ENCODE peak calls at places on chromosome 4, in seven cellular contexts. One of them, this sample, is unnamed.

GRCh38 chr4:172851534-172851933 is 317.1 kb upstream of the GALNT7 start:
- DNase-seq in HCT116: no peak
- DNase-seq in H1: no peak
- DNase-seq in H9: no peak
- DNase-seq in SK-N-SH: no peak
- DNase-seq in MM.1S: no peak
- DNase-seq in GM23248: peak; percentile 58
- DNase-seq in this sample: no peak

GRCh38 chr4:54783402-54784110 is 125.8 kb downstream of the KIT start:
- DNase-seq in H1: no peak
- DNase-seq in MM.1S: no peak
- DNase-seq in HCT116: no peak
- DNase-seq in GM23248: peak; percentile 27
- DNase-seq in SK-N-SH: no peak
- DNase-seq in H9: no peak
- DNase-seq in this sample: no peak

GRCh38 chr4:110088670-110089069 is 109.7 kb downstream of the ELOVL6 start:
- DNase-seq in HCT116: peak; percentile 48
- DNase-seq in SK-N-SH: no peak
- DNase-seq in GM23248: peak; percentile 62
- DNase-seq in H1: no peak
- DNase-seq in MM.1S: peak; percentile 32
- DNase-seq in H9: no peak
- DNase-seq in this sample: peak; percentile 55

GRCh38 chr4:13403833-13404232 is 80.3 kb downstream of the RAB28 start:
- DNase-seq in H1: no peak
- DNase-seq in H9: no peak
- DNase-seq in MM.1S: no peak
- DNase-seq in HCT116: no peak
- DNase-seq in GM23248: peak; percentile 5
- DNase-seq in SK-N-SH: no peak
- DNase-seq in this sample: no peak

GRCh38 chr4:54784188-54784671 is 126.5 kb downstream of the KIT start:
- DNase-seq in H9: no peak
- DNase-seq in SK-N-SH: no peak
- DNase-seq in MM.1S: no peak
- DNase-seq in GM23248: peak; percentile 96
- DNase-seq in HCT116: no peak
- DNase-seq in H1: no peak
- DNase-seq in this sample: no peak

GRCh38 chr4:122662701-122663100 is 41.8 kb upstream of the IL21 start:
- DNase-seq in GM23248: no peak
- DNase-seq in H9: peak; percentile 34
- DNase-seq in SK-N-SH: no peak
- DNase-seq in MM.1S: no peak
- DNase-seq in HCT116: no peak
- DNase-seq in H1: no peak
- DNase-seq in this sample: no peak

GRCh38 chr4:99968330-99968729 is 18.3 kb upstream of the H2AZ1 start:
- DNase-seq in GM23248: peak; percentile 80
- DNase-seq in H9: no peak
- DNase-seq in MM.1S: no peak
- DNase-seq in H1: no peak
- DNase-seq in HCT116: no peak
- DNase-seq in SK-N-SH: no peak
- DNase-seq in this sample: no peak

GRCh38 chr4:183987987-183988392 is 82.9 kb downstream of the STOX2 start:
- DNase-seq in H9: peak; percentile 69
- DNase-seq in H1: no peak
- DNase-seq in GM23248: peak; percentile 95
- DNase-seq in HCT116: peak; percentile 68
- DNase-seq in MM.1S: no peak
- DNase-seq in SK-N-SH: peak; percentile 54
- DNase-seq in this sample: no peak

GRCh38 chr4:38935391-38936073 is 67.9 kb downstream of the FAM114A1 start:
- DNase-seq in MM.1S: no peak
- DNase-seq in H1: no peak
- DNase-seq in GM23248: no peak
- DNase-seq in H9: no peak
- DNase-seq in SK-N-SH: no peak
- DNase-seq in HCT116: no peak
- DNase-seq in this sample: no peak

DNA sequence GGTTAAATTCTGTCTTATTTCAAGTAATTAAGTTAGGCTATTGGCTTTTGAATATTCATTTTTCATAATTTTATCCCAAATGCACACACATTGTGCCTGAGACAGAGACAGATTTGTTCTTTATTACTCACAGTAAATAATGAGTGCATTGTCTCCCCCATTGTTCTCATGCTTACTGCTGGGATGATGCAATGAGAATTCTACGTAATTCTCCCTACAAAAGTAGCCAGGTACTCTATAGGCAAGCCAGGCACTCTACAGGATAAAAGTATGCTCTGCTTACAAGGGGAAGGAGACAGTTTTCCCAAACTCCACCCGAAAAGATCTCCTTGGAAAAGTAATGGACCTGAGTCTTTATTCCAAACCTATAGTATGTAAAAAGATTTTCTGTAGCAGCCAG is 1890.7 kb upstream of the PCDH10 start:
- DNase-seq in H1: no peak
- DNase-seq in GM23248: no peak
- DNase-seq in H9: no peak
- DNase-seq in MM.1S: no peak
- DNase-seq in HCT116: no peak
- DNase-seq in SK-N-SH: no peak
- DNase-seq in this sample: no peak
- H2AFZ ChIP-seq in H1: peak overlapping the region; percentile 14
- H2AFZ ChIP-seq in GM23248: no peak overlapping the region
- H2AFZ ChIP-seq in H9: no peak overlapping the region
- H2AFZ ChIP-seq in MM.1S: no peak overlapping the region
- H2AFZ ChIP-seq in HCT116: no peak overlapping the region
- H2AFZ ChIP-seq in SK-N-SH: no peak overlapping the region
- H2AFZ ChIP-seq in this sample: no peak overlapping the region

GRCh38 chr4:88451205-88451604 is 5.7 kb upstream of the HERC5 start:
- DNase-seq in SK-N-SH: no peak
- DNase-seq in H9: no peak
- DNase-seq in HCT116: no peak
- DNase-seq in H1: no peak
- DNase-seq in MM.1S: no peak
- DNase-seq in GM23248: no peak
- DNase-seq in this sample: no peak

GRCh38 chr4:88452941-88453340 is 4.0 kb upstream of the HERC5 start:
- DNase-seq in H9: no peak
- DNase-seq in SK-N-SH: no peak
- DNase-seq in GM23248: no peak
- DNase-seq in HCT116: no peak
- DNase-seq in H1: no peak
- DNase-seq in MM.1S: no peak
- DNase-seq in this sample: no peak

GRCh38 chr4:88457307-88458090 is 580 bp downstream of the HERC5 start:
- DNase-seq in SK-N-SH: peak; percentile 74
- DNase-seq in MM.1S: peak; percentile 57
- DNase-seq in HCT116: peak; percentile 6
- DNase-seq in H1: no peak
- DNase-seq in H9: peak; percentile 64
- DNase-seq in GM23248: peak; percentile 65
- DNase-seq in this sample: peak; percentile 43

GRCh38 chr4:88458091-88458740 is 1.3 kb downstream of the HERC5 start:
- DNase-seq in GM23248: no peak
- DNase-seq in HCT116: no peak
- DNase-seq in H1: no peak
- DNase-seq in SK-N-SH: no peak
- DNase-seq in H9: no peak
- DNase-seq in MM.1S: no peak
- DNase-seq in this sample: no peak

GRCh38 chr4:88456757-88457306 is at the start of gene HERC5:
- DNase-seq in H1: peak; percentile 87
- DNase-seq in MM.1S: peak; percentile 97
- DNase-seq in H9: peak; percentile 97
- DNase-seq in HCT116: peak; percentile 85
- DNase-seq in GM23248: peak; percentile 92
- DNase-seq in SK-N-SH: peak; percentile 93
- DNase-seq in this sample: peak; percentile 86
- H3K9ac ChIP-seq in H1: peak within 1 kb of the TSS; percentile 40
- H3K9ac ChIP-seq in MM.1S: peak within 1 kb of the TSS; percentile 72
- H3K9ac ChIP-seq in H9: no peak within 1 kb of the TSS
- H3K9ac ChIP-seq in HCT116: peak within 1 kb of the TSS; percentile 56
- H3K9ac ChIP-seq in GM23248: peak within 1 kb of the TSS; percentile 33
- H3K9ac ChIP-seq in SK-N-SH: no peak within 1 kb of the TSS
- H3K9ac ChIP-seq in this sample: peak within 1 kb of the TSS; percentile 59

GRCh38 chr4:337932-338758 is 531 bp downstream of the ZNF141 start:
- DNase-seq in H1: peak; percentile 50
- DNase-seq in MM.1S: no peak
- DNase-seq in GM23248: peak; percentile 68
- DNase-seq in HCT116: no peak
- DNase-seq in H9: no peak
- DNase-seq in SK-N-SH: no peak
- DNase-seq in this sample: peak; percentile 71
- H2AFZ ChIP-seq in H1: no peak overlapping the region
- H2AFZ ChIP-seq in MM.1S: no peak overlapping the region
- H2AFZ ChIP-seq in GM23248: peak overlapping the region; percentile 93
- H2AFZ ChIP-seq in HCT116: no peak overlapping the region
- H2AFZ ChIP-seq in H9: no peak overlapping the region
- H2AFZ ChIP-seq in SK-N-SH: peak overlapping the region; percentile 96
- H2AFZ ChIP-seq in this sample: peak overlapping the region; percentile 97

GRCh38 chr4:161554372-161554990 is 609.3 kb downstream of the FSTL5 start:
- DNase-seq in H1: no peak
- DNase-seq in H9: no peak
- DNase-seq in HCT116: no peak
- DNase-seq in SK-N-SH: no peak
- DNase-seq in GM23248: peak; percentile 12
- DNase-seq in MM.1S: no peak
- DNase-seq in this sample: no peak
- H3K9ac ChIP-seq in H1: no peak overlapping the region
- H3K9ac ChIP-seq in H9: no peak overlapping the region
- H3K9ac ChIP-seq in HCT116: peak overlapping the region; percentile 32
- H3K9ac ChIP-seq in SK-N-SH: no peak overlapping the region
- H3K9ac ChIP-seq in GM23248: no peak overlapping the region
- H3K9ac ChIP-seq in MM.1S: no peak overlapping the region
- H3K9ac ChIP-seq in this sample: no peak overlapping the region

GRCh38 chr4:77006753-77007355 is 57.3 kb downstream of the SEPTIN11 start:
- DNase-seq in H1: no peak
- DNase-seq in HCT116: no peak
- DNase-seq in H9: no peak
- DNase-seq in SK-N-SH: peak; percentile 38
- DNase-seq in MM.1S: no peak
- DNase-seq in GM23248: peak; percentile 36
- DNase-seq in this sample: no peak

GRCh38 chr4:77003400-77003799 is 53.8 kb downstream of the SEPTIN11 start:
- DNase-seq in H9: no peak
- DNase-seq in H1: no peak
- DNase-seq in MM.1S: no peak
- DNase-seq in GM23248: no peak
- DNase-seq in SK-N-SH: no peak
- DNase-seq in HCT116: no peak
- DNase-seq in this sample: no peak

GRCh38 chr4:77010841-77011354 is 61.3 kb downstream of the SEPTIN11 start:
- DNase-seq in SK-N-SH: no peak
- DNase-seq in MM.1S: no peak
- DNase-seq in GM23248: peak; percentile 86
- DNase-seq in H1: no peak
- DNase-seq in HCT116: no peak
- DNase-seq in H9: no peak
- DNase-seq in this sample: no peak

GRCh38 chr4:77009511-77010120 is 60.1 kb downstream of the SEPTIN11 start:
- DNase-seq in SK-N-SH: peak; percentile 27
- DNase-seq in GM23248: no peak
- DNase-seq in MM.1S: no peak
- DNase-seq in H9: no peak
- DNase-seq in HCT116: no peak
- DNase-seq in H1: no peak
- DNase-seq in this sample: no peak

GRCh38 chr4:77007358-77008230 is 58.0 kb downstream of the SEPTIN11 start:
- DNase-seq in MM.1S: peak; percentile 28
- DNase-seq in H9: no peak
- DNase-seq in GM23248: peak; percentile 80
- DNase-seq in HCT116: no peak
- DNase-seq in H1: no peak
- DNase-seq in SK-N-SH: no peak
- DNase-seq in this sample: no peak
- H2AFZ ChIP-seq in MM.1S: no peak overlapping the region
- H2AFZ ChIP-seq in H9: no peak overlapping the region
- H2AFZ ChIP-seq in GM23248: no peak overlapping the region
- H2AFZ ChIP-seq in HCT116: no peak overlapping the region
- H2AFZ ChIP-seq in H1: no peak overlapping the region
- H2AFZ ChIP-seq in SK-N-SH: no peak overlapping the region
- H2AFZ ChIP-seq in this sample: no peak overlapping the region

DNA sequence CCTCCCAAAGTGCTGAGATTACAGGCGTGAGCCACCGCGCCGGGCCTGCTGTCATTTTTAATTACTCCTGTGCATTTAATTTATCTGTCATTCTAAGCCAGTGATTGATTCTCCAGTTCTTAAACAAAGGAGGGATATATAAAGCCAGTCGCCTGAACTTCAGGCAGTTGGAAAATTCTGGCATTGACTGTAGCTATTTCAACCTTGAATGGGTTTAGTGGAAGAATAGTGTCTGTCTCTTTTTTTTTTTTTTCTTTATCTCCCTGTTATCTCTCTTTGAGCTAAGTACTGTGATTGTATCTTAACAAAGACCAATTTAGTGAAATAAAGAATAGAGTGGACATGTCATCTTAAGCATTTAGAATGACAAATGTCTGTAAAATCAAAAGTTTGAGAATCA is 11.0 kb downstream of the NEIL3 start:
- DNase-seq in MM.1S: no peak
- DNase-seq in H1: no peak
- DNase-seq in SK-N-SH: no peak
- DNase-seq in GM23248: no peak
- DNase-seq in HCT116: no peak
- DNase-seq in H9: no peak
- DNase-seq in this sample: no peak
- H3K9ac ChIP-seq in MM.1S: no peak overlapping the region
- H3K9ac ChIP-seq in H1: no peak overlapping the region
- H3K9ac ChIP-seq in SK-N-SH: no peak overlapping the region
- H3K9ac ChIP-seq in GM23248: no peak overlapping the region
- H3K9ac ChIP-seq in HCT116: no peak overlapping the region
- H3K9ac ChIP-seq in H9: no peak overlapping the region
- H3K9ac ChIP-seq in this sample: no peak overlapping the region

DNA sequence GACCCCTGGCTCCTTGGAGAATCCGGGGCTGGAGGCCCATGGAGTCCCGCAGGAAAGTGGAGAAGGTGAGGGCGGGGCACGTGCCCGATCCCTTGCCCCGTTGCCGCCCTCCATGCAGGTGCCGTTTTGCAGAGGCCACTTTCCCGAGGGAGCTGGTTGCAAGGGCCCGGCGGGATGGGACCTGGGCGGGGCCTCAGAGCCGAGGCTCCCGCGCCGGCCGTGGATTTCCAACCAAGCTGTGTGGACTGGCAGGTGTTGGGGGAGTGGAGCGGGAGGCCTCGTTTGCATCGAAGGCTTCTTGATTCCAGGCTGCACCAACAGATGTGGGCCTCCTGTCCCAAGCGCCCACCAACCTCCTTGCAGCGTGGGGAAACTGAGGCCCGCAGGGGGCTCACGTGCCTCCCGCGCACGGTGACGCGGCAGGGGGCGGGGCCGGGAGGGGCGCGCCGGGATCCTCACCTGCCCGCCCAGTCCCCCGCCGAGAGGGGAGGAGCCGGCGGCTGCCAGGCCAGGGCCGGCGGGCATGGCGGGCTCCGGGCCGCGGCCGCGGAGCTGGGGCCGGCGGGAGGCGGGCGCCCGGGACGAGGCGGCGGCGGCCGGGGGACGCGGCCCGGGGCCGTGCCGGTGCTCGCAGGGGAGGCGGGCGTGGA is 24.9 kb downstream of the SH3BP2 start:
- DNase-seq in MM.1S: peak; percentile 57
- DNase-seq in H1: peak; percentile 85
- DNase-seq in H9: peak; percentile 65
- DNase-seq in GM23248: peak; percentile 53
- DNase-seq in SK-N-SH: peak; percentile 95
- DNase-seq in HCT116: peak; percentile 7
- DNase-seq in this sample: no peak
- H2AFZ ChIP-seq in MM.1S: peak overlapping the region; percentile 50
- H2AFZ ChIP-seq in H1: peak overlapping the region; percentile 71
- H2AFZ ChIP-seq in H9: no peak overlapping the region
- H2AFZ ChIP-seq in GM23248: no peak overlapping the region
- H2AFZ ChIP-seq in SK-N-SH: peak overlapping the region; percentile 74
- H2AFZ ChIP-seq in HCT116: no peak overlapping the region
- H2AFZ ChIP-seq in this sample: no peak overlapping the region